ENCODE peak calls at places on chromosomes 7 and 10, in ten cellular contexts. U is AG08395; A is anterior cingulate cortex; N is psoas muscle; M is fibroblast of pulmonary artery; Y is amniotic stem cell; B is T-helper 2 cell; S is activated T-cell treated with anti-CD3 and anti-CD28 coated beads, Interleukin-2, amount 50 U/mL, for 48 hours; T is A172; V is NCI-H345. D is an unnamed sample.

GRCh38 chr7:9981950-9982349 is 991.7 kb upstream of the PHF14 start:
- DNase-seq in T (peak), V (no peak), B (peak), M (no peak), Y (no peak), U (no peak), A (no peak), S (no peak), N (no peak), D (no peak)

GRCh38 chr10:132422169-132422691 is 25.2 kb downstream of the PWWP2B start:
- DNase-seq in N (no peak), A (no peak), T (no peak), B (no peak), S (no peak), M (no peak), Y (no peak), V (peak), U (no peak), D (no peak)

GRCh38 chr10:15744217-15744865 is 24.6 kb upstream of the ITGA8 start:
- DNase-seq in V (no peak), T (peak), A (no peak), N (no peak), U (peak), Y (peak), B (peak), M (peak), S (peak), D (no peak)

GRCh38 chr7:151167197-151167911 is at the start of gene GBX1:
- DNase-seq in B (no peak), T (no peak), M (no peak), V (peak), N (no peak), U (no peak), A (no peak), S (peak), Y (no peak), D (no peak)

GRCh38 chr10:65323802-65324201 is 1602.0 kb upstream of the LRRTM3 start:
- DNase-seq in Y (no peak), V (no peak), S (no peak), T (no peak), N (no peak), M (no peak), A (no peak), U (no peak), B (no peak), D (no peak)

GRCh38 chr7:2651336-2651735 is 19.6 kb downstream of the TTYH3 start:
- DNase-seq in Y (no peak), S (no peak), N (no peak), U (no peak), A (no peak), V (no peak), T (no peak), B (no peak), M (no peak), D (no peak)

GRCh38 chr7:101125989-101126650 is 784 bp upstream of the SERPINE1 start:
- DNase-seq in Y (no peak), M (peak), N (peak), U (peak), V (no peak), T (peak), B (no peak), A (no peak), S (no peak), D (no peak)

GRCh38 chr7:25289522-25289921 is 61.2 kb upstream of the NPVF start:
- DNase-seq in Y (no peak), M (no peak), B (no peak), A (no peak), T (no peak), U (no peak), V (no peak), N (no peak), S (no peak), D (no peak)

GRCh38 chr7:152129682-152130081 is 104.2 kb downstream of the GALNT11 start:
- DNase-seq in A (no peak), V (no peak), Y (no peak), S (no peak), U (no peak), T (no peak), M (no peak), B (no peak), N (no peak), D (no peak)